ENCODE peak calls at places on chromosomes 13 and 19, in nine cellular contexts. B, P, X, S, R, O, U, H and C are unnamed samples.

GRCh38 chr19:14370169-14370998 is 10.9 kb upstream of the ADGRE5 start:
- DNase-seq in B (no peak), P (no peak), X (no peak), S (no peak), R (no peak), O (no peak), U (no peak), H (no peak), C (no peak)

GRCh38 chr13:41075034-41075433 is 13.7 kb downstream of the WBP4 start:
- DNase-seq in B (no peak), P (no peak), X (no peak), S (no peak), R (no peak), O (no peak), U (peak), H (no peak), C (no peak)

GRCh38 chr19:7265963-7266362 is 28.3 kb downstream of the INSR start:
- DNase-seq in B (no peak), P (no peak), X (no peak), S (no peak), R (no peak), O (peak), U (no peak), H (no peak), C (no peak)

GRCh38 chr19:46840157-46840942 is 10.3 kb downstream of the AP2S1 start:
- DNase-seq in B (no peak), P (no peak), X (peak), S (peak), R (no peak), O (peak), U (peak), H (no peak), C (peak)

GRCh38 chr19:13012690-13013608 is 17.7 kb downstream of the NFIX start:
- DNase-seq in B (no peak), P (no peak), X (peak), S (peak), R (no peak), O (no peak), U (no peak), H (peak), C (no peak)

GRCh38 chr19:3693030-3693925 is 7.0 kb downstream of the PIP5K1C start:
- DNase-seq in B (no peak), P (no peak), X (no peak), S (no peak), R (no peak), O (no peak), U (no peak), H (peak), C (no peak)

GRCh38 chr19:47391510-47392223 is 27.7 kb downstream of the MEIS3 start:
- DNase-seq in B (peak), P (peak), X (peak), S (peak), R (no peak), O (peak), U (peak), H (peak), C (no peak)

GRCh38 chr13:44259045-44260042 is 114.3 kb upstream of the SERP2 start:
- DNase-seq in B (peak), P (no peak), X (no peak), S (peak), R (no peak), O (no peak), U (no peak), H (no peak), C (no peak)

GRCh38 chr19:41223431-41224234 is 4.6 kb downstream of the AXL start:
- DNase-seq in B (no peak), P (no peak), X (peak), S (peak), R (peak), O (peak), U (peak), H (peak), C (no peak)

GRCh38 chr13:33937373-33938087 is 119.6 kb downstream of the RFC3 start:
- DNase-seq in B (no peak), P (no peak), X (no peak), S (no peak), R (no peak), O (peak), U (peak), H (no peak), C (no peak)

GRCh38 chr19:14366529-14366928 is 14.7 kb upstream of the ADGRE5 start:
- DNase-seq in B (peak), P (no peak), X (peak), S (peak), R (peak), O (peak), U (peak), H (no peak), C (no peak)

GRCh38 chr13:47327856-47328255 is 431.0 kb upstream of the HTR2A start:
- DNase-seq in B (no peak), P (no peak), X (no peak), S (no peak), R (no peak), O (no peak), U (no peak), H (no peak), C (no peak)

GRCh38 chr13:42377640-42378382 is 105.9 kb downstream of the AKAP11 start:
- DNase-seq in B (no peak), P (no peak), X (no peak), S (no peak), R (no peak), O (no peak), U (no peak), H (no peak), C (no peak)

GRCh38 chr19:53195265-53195879 is 2.2 kb upstream of the ZNF665 start:
- DNase-seq in B (peak), P (peak), X (peak), S (peak), R (no peak), O (peak), U (peak), H (peak), C (peak)

GRCh38 chr19:53193534-53194222 is 520 bp upstream of the ZNF665 start:
- DNase-seq in B (no peak), P (no peak), X (no peak), S (no peak), R (no peak), O (no peak), U (no peak), H (no peak), C (no peak)

GRCh38 chr19:53192771-53193533 is at the start of gene ZNF665:
- DNase-seq in B (peak), P (peak), X (peak), S (peak), R (peak), O (peak), U (peak), H (peak), C (peak)

GRCh38 chr19:53196777-53197396 is 3.7 kb upstream of the ZNF665 start:
- DNase-seq in B (peak), P (peak), X (peak), S (peak), R (peak), O (peak), U (peak), H (peak), C (peak)
- H3K27ac ChIP-seq in B (peak), P (peak), X (no peak), S (peak), R (peak), O (peak), U (peak), H (peak), C (peak)

DNA sequence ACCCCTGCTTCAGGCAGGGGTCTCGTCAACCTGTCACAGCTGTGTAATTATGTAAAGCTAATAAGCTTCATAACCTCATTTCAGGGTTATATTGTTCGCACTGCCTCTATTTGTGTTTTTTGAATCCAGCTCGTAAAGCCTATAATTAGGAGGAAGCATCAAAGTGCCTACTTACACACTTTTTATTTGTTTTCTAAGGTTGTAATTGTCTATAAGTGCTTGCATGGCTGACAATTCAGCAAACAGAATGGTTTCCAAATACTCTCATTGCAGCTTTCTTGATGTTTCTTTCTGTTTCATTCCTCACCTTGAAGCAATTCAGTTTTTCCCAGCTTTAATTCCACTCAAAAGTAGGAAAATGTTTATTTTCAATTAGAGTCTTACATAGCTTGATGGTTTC is 336.3 kb downstream of the HS6ST3 start:
- DNase-seq in B (no peak), P (no peak), X (no peak), S (no peak), R (no peak), O (no peak), U (no peak), H (no peak), C (no peak)
- H3K27ac ChIP-seq in B (no peak), P (no peak), X (no peak), S (no peak), R (no peak), O (no peak), U (no peak), H (no peak), C (no peak)

GRCh38 chr13:45406421-45406820 is 11.8 kb downstream of the SLC25A30 start:
- DNase-seq in B (no peak), P (no peak), X (no peak), S (no peak), R (no peak), O (no peak), U (no peak), H (no peak), C (no peak)
- H3K27ac ChIP-seq in B (no peak), P (no peak), X (no peak), S (no peak), R (no peak), O (no peak), U (no peak), H (no peak), C (no peak)

GRCh38 chr19:16892438-16892837 is 3.6 kb downstream of the F2RL3 start:
- DNase-seq in B (no peak), P (no peak), X (no peak), S (no peak), R (no peak), O (no peak), U (no peak), H (no peak), C (no peak)

GRCh38 chr19:16892868-16893685 is 4.3 kb downstream of the F2RL3 start:
- DNase-seq in B (no peak), P (no peak), X (no peak), S (no peak), R (no peak), O (no peak), U (no peak), H (no peak), C (no peak)

GRCh38 chr19:16890461-16891184 is 1.8 kb downstream of the F2RL3 start:
- DNase-seq in B (no peak), P (no peak), X (no peak), S (no peak), R (no peak), O (no peak), U (peak), H (no peak), C (no peak)

GRCh38 chr19:16893686-16893990 is 4.8 kb downstream of the F2RL3 start:
- DNase-seq in B (no peak), P (no peak), X (no peak), S (no peak), R (no peak), O (no peak), U (no peak), H (peak), C (no peak)

GRCh38 chr19:16891696-16892382 is 3.0 kb downstream of the F2RL3 start:
- DNase-seq in B (no peak), P (no peak), X (no peak), S (no peak), R (no peak), O (no peak), U (no peak), H (no peak), C (no peak)
- H3K27ac ChIP-seq in B (no peak), P (no peak), X (no peak), S (no peak), R (no peak), O (no peak), U (no peak), H (no peak), C (no peak)

GRCh38 chr19:720691-721160 is 12.0 kb downstream of the PALM start:
- DNase-seq in B (no peak), P (peak), X (no peak), S (no peak), R (no peak), O (no peak), U (no peak), H (no peak), C (peak)

GRCh38 chr19:725461-726089 is 16.8 kb downstream of the PALM start:
- DNase-seq in B (no peak), P (no peak), X (no peak), S (no peak), R (no peak), O (no peak), U (no peak), H (no peak), C (no peak)

GRCh38 chr19:722553-723101 is 13.9 kb downstream of the PALM start:
- DNase-seq in B (no peak), P (no peak), X (no peak), S (peak), R (no peak), O (no peak), U (no peak), H (no peak), C (no peak)

GRCh38 chr19:723247-723646 is 14.5 kb downstream of the PALM start:
- DNase-seq in B (no peak), P (no peak), X (no peak), S (no peak), R (no peak), O (no peak), U (no peak), H (no peak), C (no peak)

DNA sequence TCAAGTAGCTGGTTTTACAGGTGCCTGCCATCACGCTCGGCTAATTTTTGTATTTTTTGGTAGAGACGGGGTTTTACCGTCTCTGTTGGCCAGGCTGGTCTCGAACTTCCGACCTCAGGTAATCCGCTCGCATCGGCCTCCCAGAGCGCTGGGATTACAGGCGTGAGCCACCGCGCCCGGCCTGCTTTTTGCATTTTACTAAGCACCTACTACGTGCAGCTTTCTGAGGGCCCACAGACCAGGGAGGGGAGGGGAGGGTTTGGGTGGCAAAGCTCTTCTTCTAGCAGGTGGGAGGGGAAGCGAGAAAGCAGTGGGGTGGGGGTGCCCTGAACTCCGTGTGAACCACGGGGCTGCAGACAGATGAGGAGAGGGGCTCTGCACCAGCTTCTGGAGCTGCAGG is 15.0 kb downstream of the PALM start:
- DNase-seq in B (no peak), P (no peak), X (no peak), S (no peak), R (no peak), O (no peak), U (no peak), H (no peak), C (no peak)
- H3K27ac ChIP-seq in B (no peak), P (no peak), X (no peak), S (no peak), R (no peak), O (no peak), U (no peak), H (no peak), C (peak)